ENCODE peak calls at places on chromosomes 12 and 14, in five cellular contexts. H, C, W, T and B are unnamed samples.

GRCh38 chr12:105221588-105222325 is 14.2 kb downstream of the APPL2 start:
- DNase-seq in H (no peak), C (no peak), W (no peak), T (no peak), B (peak)

GRCh38 chr12:51254592-51254991 is 15.6 kb downstream of the SMAGP start:
- DNase-seq in H (no peak), C (no peak), W (peak), T (no peak), B (no peak)

GRCh38 chr12:31324845-31325523 is 966 bp downstream of the SINHCAF start:
- DNase-seq in H (peak), C (peak), W (peak), T (peak), B (peak)

GRCh38 chr14:64682173-64682710 is 22.0 kb upstream of the PLEKHG3 start:
- DNase-seq in H (peak), C (peak), W (peak), T (no peak), B (no peak)

GRCh38 chr12:20268121-20268732 is 100.1 kb upstream of the PDE3A start:
- DNase-seq in H (peak), C (no peak), W (peak), T (no peak), B (no peak)

GRCh38 chr14:61710853-61711817 is 15.8 kb downstream of the HIF1A start:
- DNase-seq in H (peak), C (no peak), W (no peak), T (no peak), B (no peak)

GRCh38 chr12:57110189-57111045 is 745 bp downstream of the STAT6 start:
- DNase-seq in H (peak), C (peak), W (no peak), T (peak), B (peak)

GRCh38 chr12:132170094-132170636 is 25.9 kb downstream of the NOC4L start:
- DNase-seq in H (peak), C (no peak), W (peak), T (no peak), B (peak)

GRCh38 chr14:77154421-77154820 is 12.8 kb upstream of the ZDHHC22 start:
- DNase-seq in H (no peak), C (no peak), W (no peak), T (no peak), B (no peak)

GRCh38 chr14:77148510-77149231 is 7.1 kb upstream of the ZDHHC22 start:
- DNase-seq in H (no peak), C (no peak), W (no peak), T (no peak), B (no peak)

GRCh38 chr14:77151918-77152588 is 10.5 kb upstream of the ZDHHC22 start:
- DNase-seq in H (peak), C (no peak), W (peak), T (no peak), B (no peak)

GRCh38 chr14:77153802-77154201 is 12.2 kb upstream of the ZDHHC22 start:
- DNase-seq in H (no peak), C (no peak), W (no peak), T (no peak), B (no peak)

DNA sequence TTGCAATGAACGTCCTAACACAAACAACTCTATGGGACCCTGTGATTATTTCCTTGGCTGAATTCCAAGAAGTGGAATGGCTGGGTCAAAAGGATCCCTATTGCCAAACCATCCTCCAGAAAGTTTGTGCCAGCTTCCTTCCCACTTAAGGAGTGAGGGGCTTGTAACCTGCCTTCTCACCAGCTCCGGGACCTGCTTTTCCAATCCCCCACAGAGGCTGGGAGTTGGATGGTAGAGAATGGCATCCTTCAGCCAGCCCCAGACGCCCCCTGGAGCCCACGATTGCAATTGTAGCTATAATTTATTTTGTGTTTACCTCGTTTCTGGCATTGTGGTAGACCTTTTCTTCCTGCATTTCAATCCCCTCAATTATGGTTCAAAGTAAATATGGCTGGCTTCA is 9.7 kb upstream of the ZDHHC22 start:
- DNase-seq in H (peak), C (no peak), W (no peak), T (peak), B (peak)
- TF ChIP-seq CTCF in H (peak), C (no peak), W (peak), T (peak), B (peak)

GRCh38 chr12:1801285-1801975 is 18.9 kb upstream of the LRTM2 start:
- DNase-seq in H (no peak), C (no peak), W (peak), T (no peak), B (no peak)

GRCh38 chr12:1799068-1799881 is 21.1 kb upstream of the LRTM2 start:
- DNase-seq in H (no peak), C (no peak), W (no peak), T (no peak), B (no peak)

GRCh38 chr12:1799882-1800645 is 20.3 kb upstream of the LRTM2 start:
- DNase-seq in H (no peak), C (no peak), W (no peak), T (no peak), B (no peak)

GRCh38 chr12:1798734-1799067 is 21.7 kb upstream of the LRTM2 start:
- DNase-seq in H (no peak), C (no peak), W (no peak), T (no peak), B (no peak)

GRCh38 chr12:1800646-1801284 is 19.6 kb upstream of the LRTM2 start:
- DNase-seq in H (peak), C (no peak), W (no peak), T (peak), B (peak)
- TF ChIP-seq CTCF in H (peak), C (no peak), W (peak), T (peak), B (peak)

GRCh38 chr14:23442721-23443356 is 7.4 kb upstream of the MYH7 start:
- DNase-seq in H (no peak), C (no peak), W (no peak), T (peak), B (no peak)
- TF ChIP-seq CTCF in H (no peak), C (no peak), W (no peak), T (no peak), B (no peak)

DNA sequence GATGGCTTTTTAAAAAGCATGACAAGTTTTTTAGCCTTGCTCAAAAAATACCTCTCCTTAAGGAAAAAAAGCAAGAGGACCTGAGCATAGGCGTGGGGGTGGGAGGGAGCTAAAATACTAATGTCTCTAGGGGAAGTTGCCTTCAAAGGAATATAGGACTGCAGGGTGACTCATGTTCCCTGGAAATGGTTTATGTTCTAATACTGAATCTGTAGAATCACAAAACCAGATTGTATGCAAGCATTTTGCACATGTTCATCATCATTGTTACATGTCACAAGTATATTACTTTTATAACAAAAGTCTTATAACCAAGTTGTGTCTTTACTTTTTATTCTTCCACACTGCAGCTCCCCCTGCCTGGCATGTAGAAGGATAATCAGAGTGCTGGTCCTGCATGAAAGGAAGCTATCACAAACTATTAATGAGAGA is 36.6 kb downstream of the GPR135 start:
- DNase-seq in H (peak), C (no peak), W (peak), T (no peak), B (no peak)
- TF ChIP-seq CTCF in H (peak), C (no peak), W (peak), T (no peak), B (no peak)

DNA sequence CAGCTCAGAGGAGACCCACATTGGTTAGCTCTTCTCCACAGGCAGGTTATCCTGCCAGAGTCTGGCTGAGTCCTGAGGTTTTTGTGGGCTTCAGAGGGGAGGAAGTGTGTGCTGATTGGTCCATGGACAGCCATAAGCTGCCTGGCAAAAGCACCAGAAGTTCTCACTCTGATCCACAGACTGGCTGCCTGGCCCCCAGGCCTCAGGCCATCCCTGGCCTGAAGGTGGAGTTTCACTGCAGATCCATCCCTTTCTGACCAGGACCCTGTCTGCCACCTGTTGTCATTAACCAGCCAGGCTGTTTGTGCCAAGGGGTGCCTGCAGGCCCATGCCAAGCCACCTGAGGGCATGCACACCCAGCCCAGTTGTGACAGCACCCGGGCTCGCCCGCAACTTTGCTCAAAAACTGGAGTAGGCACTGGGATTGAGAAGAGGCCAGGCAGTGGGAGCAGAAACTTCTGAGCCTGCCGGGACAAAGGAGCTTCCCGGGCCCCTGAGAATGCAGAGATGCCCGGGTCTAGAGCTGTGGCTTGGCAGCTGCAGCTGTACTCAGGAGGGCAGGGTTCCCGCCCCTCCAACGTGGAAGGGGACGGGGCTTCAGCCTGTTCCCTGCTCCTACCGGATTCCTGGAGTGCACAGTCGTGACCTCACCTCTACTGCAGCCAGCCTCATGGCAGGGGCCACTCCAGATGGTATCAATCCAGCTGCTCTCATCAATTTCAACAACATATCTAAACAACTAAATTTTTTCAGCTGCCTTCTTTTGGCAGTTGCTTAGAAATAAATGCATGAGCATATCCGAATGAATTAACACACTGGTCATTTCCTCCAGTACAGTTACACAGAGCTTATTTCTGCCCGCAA is 1277.3 kb downstream of the SLC16A7 start:
- DNase-seq in H (no peak), C (no peak), W (no peak), T (no peak), B (peak)
- TF ChIP-seq CTCF in H (no peak), C (no peak), W (no peak), T (no peak), B (no peak)

GRCh38 chr14:74906923-74907620 is 16.0 kb downstream of the RPS6KL1 start:
- DNase-seq in H (no peak), C (no peak), W (no peak), T (no peak), B (no peak)
- TF ChIP-seq CTCF in H (peak), C (no peak), W (no peak), T (peak), B (peak)

GRCh38 chr12:44812062-44812461 is 64.1 kb downstream of the NELL2 start:
- DNase-seq in H (no peak), C (no peak), W (no peak), T (no peak), B (no peak)

GRCh38 chr12:44819884-44820283 is 56.2 kb downstream of the NELL2 start:
- DNase-seq in H (no peak), C (no peak), W (no peak), T (no peak), B (no peak)

GRCh38 chr12:44816446-44817017 is 59.6 kb downstream of the NELL2 start:
- DNase-seq in H (no peak), C (no peak), W (no peak), T (no peak), B (no peak)

GRCh38 chr12:44817687-44818086 is 58.4 kb downstream of the NELL2 start:
- DNase-seq in H (no peak), C (no peak), W (no peak), T (no peak), B (no peak)
- TF ChIP-seq CTCF in H (no peak), C (no peak), W (no peak), T (no peak), B (no peak)